ENCODE peak calls at places on chromosomes 3 and 15, in six cellular contexts. S is OCI-LY7, Q is GM12878, J is HCT116, Y is A549, U is MM.1S. H is an unnamed sample.

GRCh38 chr15:92921215-92922131 is 21.3 kb downstream of the CHD2 start:
- DNase-seq in J (peak), S (no peak), U (no peak), Y (peak), Q (no peak), H (peak)

GRCh38 chr15:58932791-58933310 is 628 bp downstream of the SLTM start:
- DNase-seq in J (no peak), Q (no peak), U (peak), Y (no peak), S (no peak), H (no peak)

GRCh38 chr15:89531796-89532537 is 35.6 kb upstream of the RHCG start:
- DNase-seq in S (no peak), U (no peak), Y (no peak), J (no peak), Q (no peak), H (no peak)

GRCh38 chr3:192445768-192446644 is 281.3 kb downstream of the FGF12 start:
- DNase-seq in Y (no peak), U (no peak), J (no peak), Q (no peak), S (no peak), H (no peak)

GRCh38 chr3:107767897-107768605 is 245.3 kb downstream of the BBX start:
- DNase-seq in S (no peak), Y (no peak), U (no peak), Q (no peak), J (no peak), H (no peak)

GRCh38 chr15:40722354-40722753 is 27.4 kb downstream of the RAD51 start:
- DNase-seq in J (no peak), U (no peak), S (no peak), Q (no peak), Y (no peak), H (no peak)

GRCh38 chr15:71230303-71230702 is 115.0 kb downstream of the THSD4 start:
- DNase-seq in U (no peak), Y (no peak), J (no peak), Q (no peak), S (no peak), H (no peak)

GRCh38 chr3:18740631-18741583 is 315.8 kb upstream of the SATB1 start:
- DNase-seq in Y (no peak), S (peak), J (no peak), Q (peak), U (peak), H (no peak)

GRCh38 chr15:81363713-81364112 is 10.3 kb downstream of the TMC3 start:
- DNase-seq in U (no peak), S (no peak), Q (no peak), J (no peak), Y (no peak), H (no peak)

GRCh38 chr3:13213911-13214846 is 140.9 kb upstream of the IQSEC1 start:
- DNase-seq in Q (no peak), J (no peak), S (no peak), U (no peak), Y (no peak), H (no peak)

GRCh38 chr3:73558399-73559075 is 66.2 kb downstream of the PDZRN3 start:
- DNase-seq in S (no peak), J (no peak), Y (no peak), Q (no peak), U (no peak), H (no peak)
- H3K4me3 ChIP-seq in S (no peak), J (no peak), Y (no peak), Q (no peak), U (no peak), H (no peak)

DNA sequence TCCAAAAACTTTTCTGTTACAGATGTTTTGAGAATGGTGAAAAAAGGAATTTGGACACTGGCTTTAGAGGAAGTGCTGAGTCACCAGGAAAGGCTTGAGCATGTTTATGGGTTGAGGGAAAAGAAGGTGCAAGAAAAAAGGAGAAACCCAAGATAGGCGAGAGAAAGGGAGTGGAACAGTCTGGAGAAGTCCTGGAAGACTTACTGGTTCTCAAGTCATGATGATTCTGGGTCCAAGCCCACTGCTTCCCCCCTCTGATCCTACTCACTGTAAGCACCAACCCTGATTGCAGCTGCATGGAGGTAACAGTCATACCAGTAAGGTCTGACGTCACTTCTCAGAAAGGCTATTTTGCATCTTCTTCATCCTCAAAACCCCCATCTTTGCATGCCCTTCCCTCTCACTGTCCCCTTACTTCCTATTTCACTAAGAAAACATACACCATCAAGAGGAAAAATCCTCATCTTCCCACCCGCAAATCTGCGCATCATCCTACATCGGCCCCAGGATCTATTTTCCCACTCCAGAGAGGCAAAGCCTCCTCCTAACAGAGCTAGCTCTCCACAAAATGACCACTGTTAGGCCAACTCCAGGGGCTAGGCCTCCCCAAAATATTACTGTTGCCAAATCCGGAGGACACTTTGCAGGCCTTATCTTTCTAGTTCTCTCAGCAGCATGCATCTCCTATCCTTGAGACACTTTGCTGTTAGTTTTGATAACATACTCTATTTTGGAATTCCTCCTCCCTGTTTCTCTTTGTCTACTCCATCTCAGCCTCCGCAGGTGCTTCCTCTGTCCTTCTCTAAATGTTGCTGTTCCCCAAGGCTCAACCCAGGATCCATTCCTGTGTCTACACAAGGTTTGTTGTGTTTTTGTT is 3.2 kb upstream of the ATP13A3 start:
- DNase-seq in Q (no peak), U (no peak), S (peak), J (no peak), Y (no peak), H (no peak)
- H3K4me2 ChIP-seq in Q (peak), U (no peak), S (peak), J (peak), Y (peak), H (peak)

DNA sequence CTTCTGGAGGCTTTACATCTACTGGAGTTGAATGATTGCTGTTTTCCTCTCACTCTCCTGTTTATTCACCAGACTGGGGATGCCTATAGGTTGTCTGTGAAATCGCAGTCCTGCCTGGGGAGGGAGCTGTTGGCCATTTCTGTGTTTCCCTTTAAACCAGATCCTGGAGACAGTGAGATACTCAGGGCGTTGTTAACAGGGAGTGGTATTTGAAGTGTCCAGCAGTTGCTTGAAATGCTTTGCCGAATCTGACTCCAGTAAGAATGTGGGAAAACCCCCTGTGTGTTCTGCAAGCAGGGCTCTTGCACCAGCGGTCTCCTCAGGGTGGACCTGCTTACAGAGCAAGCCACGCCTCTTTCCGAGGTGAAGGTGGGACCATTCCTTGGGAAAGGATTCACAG is 4.3 kb upstream of the LRRK1 start:
- DNase-seq in Y (no peak), J (no peak), Q (no peak), S (no peak), U (no peak), H (no peak)
- TF ChIP-seq CTCF in Y (no peak), J (no peak), Q (no peak), S (peak), U (no peak), H (no peak)

GRCh38 chr15:76342046-76342381 is 5.4 kb downstream of the ISL2 start:
- DNase-seq in J (no peak), Y (no peak), U (no peak), S (no peak), Q (no peak), H (no peak)
- H3K4me3 ChIP-seq in J (no peak), Y (no peak), U (no peak), S (no peak), Q (no peak), H (peak)

DNA sequence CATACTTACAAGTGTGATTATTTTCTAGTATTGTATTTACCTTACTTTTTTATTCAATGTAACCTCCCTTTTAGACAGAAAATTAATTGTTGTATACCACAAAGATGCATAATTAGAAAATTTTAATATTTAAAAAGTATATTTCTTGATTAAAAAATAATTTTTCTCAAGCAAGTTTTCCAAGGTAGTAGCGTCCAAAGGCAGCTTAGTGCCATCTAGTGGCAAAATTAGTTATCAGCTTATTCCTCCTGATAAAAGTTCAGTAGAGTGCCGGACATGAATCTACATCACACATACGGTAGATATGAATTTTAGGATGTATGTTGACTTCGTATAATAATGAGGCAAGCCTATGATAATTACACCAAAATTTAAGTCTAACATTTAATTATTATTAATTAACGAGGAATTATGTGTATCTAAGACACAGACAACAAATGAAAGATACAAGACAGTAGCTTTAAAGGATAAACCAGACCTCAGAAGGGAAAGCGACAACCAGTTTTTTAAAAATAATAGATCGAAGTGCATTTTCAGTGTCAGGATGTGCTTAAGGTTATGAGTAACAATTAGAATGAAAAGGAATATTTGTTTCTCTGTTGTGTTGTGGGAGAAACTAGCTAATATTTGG is 405.9 kb downstream of the ROBO1 start:
- DNase-seq in U (peak), Q (no peak), S (peak), J (peak), Y (peak), H (no peak)
- H3K4me2 ChIP-seq in U (no peak), Q (no peak), S (no peak), J (no peak), Y (no peak), H (peak)

GRCh38 chr15:99213187-99213811 is 36.1 kb downstream of the TTC23 start:
- DNase-seq in J (peak), Y (peak), Q (peak), S (peak), U (peak), H (no peak)
- TF ChIP-seq CTCF in J (peak), Y (peak), Q (peak), S (peak), U (peak), H (peak)

GRCh38 chr3:50165388-50166308 is 10.5 kb downstream of the SEMA3F start:
- DNase-seq in Y (no peak), J (no peak), U (no peak), Q (no peak), S (no peak), H (no peak)
- H3K4me3 ChIP-seq in Y (no peak), J (no peak), U (no peak), Q (no peak), S (no peak), H (no peak)

H was measured in keratinocyte.